ENCODE peak calls at places on chromosomes 7 and 10, in ten cellular contexts. One of them, this sample, is unnamed.

GRCh38 chr7:45890902-45891461 is 2.7 kb downstream of the IGFBP1 start:
- DNase-seq in activated T-cell treated with anti-CD3 and anti-CD28 coated beads for 24 hours: no peak
- DNase-seq in SHP77 treated with DMSO at 0.1 percent for 48 hours: peak
- DNase-seq in Kasumi-1: peak
- DNase-seq in stimulated activated CD4-positive, alpha-beta T cell treated with anti-CD3 and anti-CD28 coated beads, Interleukin-4, amount 100 ng/mL, for 24 hours: no peak
- DNase-seq in ELR: peak
- DNase-seq in NCI-H1694 treated with DMSO at 0.1 percent for 48 hours: no peak
- DNase-seq in RWPE1: peak
- DNase-seq in anterior cingulate cortex: no peak
- DNase-seq in amniotic epithelial cell: peak
- DNase-seq in this sample: no peak

GRCh38 chr7:114937422-114937821 is 15.5 kb downstream of the MDFIC start:
- DNase-seq in stimulated activated CD4-positive, alpha-beta T cell treated with anti-CD3 and anti-CD28 coated beads, Interleukin-4, amount 100 ng/mL, for 24 hours: no peak
- DNase-seq in SHP77 treated with DMSO at 0.1 percent for 48 hours: no peak
- DNase-seq in Kasumi-1: no peak
- DNase-seq in NCI-H1694 treated with DMSO at 0.1 percent for 48 hours: no peak
- DNase-seq in amniotic epithelial cell: no peak
- DNase-seq in anterior cingulate cortex: no peak
- DNase-seq in RWPE1: no peak
- DNase-seq in ELR: no peak
- DNase-seq in activated T-cell treated with anti-CD3 and anti-CD28 coated beads for 24 hours: no peak
- DNase-seq in this sample: no peak

GRCh38 chr7:115585015-115585655 is 445.4 kb downstream of the TFEC start:
- DNase-seq in ELR: peak
- DNase-seq in stimulated activated CD4-positive, alpha-beta T cell treated with anti-CD3 and anti-CD28 coated beads, Interleukin-4, amount 100 ng/mL, for 24 hours: no peak
- DNase-seq in RWPE1: peak
- DNase-seq in NCI-H1694 treated with DMSO at 0.1 percent for 48 hours: no peak
- DNase-seq in Kasumi-1: no peak
- DNase-seq in anterior cingulate cortex: no peak
- DNase-seq in amniotic epithelial cell: peak
- DNase-seq in activated T-cell treated with anti-CD3 and anti-CD28 coated beads for 24 hours: no peak
- DNase-seq in SHP77 treated with DMSO at 0.1 percent for 48 hours: no peak
- DNase-seq in this sample: no peak

GRCh38 chr7:90624128-90624980 is 28.2 kb downstream of the CDK14 start:
- DNase-seq in NCI-H1694 treated with DMSO at 0.1 percent for 48 hours: no peak
- DNase-seq in amniotic epithelial cell: peak
- DNase-seq in RWPE1: peak
- DNase-seq in activated T-cell treated with anti-CD3 and anti-CD28 coated beads for 24 hours: no peak
- DNase-seq in ELR: peak
- DNase-seq in SHP77 treated with DMSO at 0.1 percent for 48 hours: no peak
- DNase-seq in stimulated activated CD4-positive, alpha-beta T cell treated with anti-CD3 and anti-CD28 coated beads, Interleukin-4, amount 100 ng/mL, for 24 hours: no peak
- DNase-seq in Kasumi-1: no peak
- DNase-seq in anterior cingulate cortex: no peak
- DNase-seq in this sample: no peak

GRCh38 chr7:107643407-107643806 is 17.2 kb upstream of the SLC26A4 start:
- DNase-seq in stimulated activated CD4-positive, alpha-beta T cell treated with anti-CD3 and anti-CD28 coated beads, Interleukin-4, amount 100 ng/mL, for 24 hours: no peak
- DNase-seq in Kasumi-1: no peak
- DNase-seq in NCI-H1694 treated with DMSO at 0.1 percent for 48 hours: no peak
- DNase-seq in SHP77 treated with DMSO at 0.1 percent for 48 hours: no peak
- DNase-seq in anterior cingulate cortex: no peak
- DNase-seq in activated T-cell treated with anti-CD3 and anti-CD28 coated beads for 24 hours: no peak
- DNase-seq in amniotic epithelial cell: peak
- DNase-seq in RWPE1: no peak
- DNase-seq in ELR: peak
- DNase-seq in this sample: no peak

GRCh38 chr7:26293569-26294308 is 2.1 kb downstream of the SNX10 start:
- DNase-seq in amniotic epithelial cell: no peak
- DNase-seq in ELR: no peak
- DNase-seq in SHP77 treated with DMSO at 0.1 percent for 48 hours: no peak
- DNase-seq in anterior cingulate cortex: no peak
- DNase-seq in NCI-H1694 treated with DMSO at 0.1 percent for 48 hours: no peak
- DNase-seq in stimulated activated CD4-positive, alpha-beta T cell treated with anti-CD3 and anti-CD28 coated beads, Interleukin-4, amount 100 ng/mL, for 24 hours: peak
- DNase-seq in RWPE1: no peak
- DNase-seq in activated T-cell treated with anti-CD3 and anti-CD28 coated beads for 24 hours: peak
- DNase-seq in Kasumi-1: peak
- DNase-seq in this sample: no peak

GRCh38 chr10:4947635-4948596 is 15.3 kb upstream of the AKR1C1 start:
- DNase-seq in stimulated activated CD4-positive, alpha-beta T cell treated with anti-CD3 and anti-CD28 coated beads, Interleukin-4, amount 100 ng/mL, for 24 hours: no peak
- DNase-seq in ELR: peak
- DNase-seq in activated T-cell treated with anti-CD3 and anti-CD28 coated beads for 24 hours: no peak
- DNase-seq in Kasumi-1: no peak
- DNase-seq in RWPE1: peak
- DNase-seq in amniotic epithelial cell: peak
- DNase-seq in NCI-H1694 treated with DMSO at 0.1 percent for 48 hours: no peak
- DNase-seq in SHP77 treated with DMSO at 0.1 percent for 48 hours: no peak
- DNase-seq in anterior cingulate cortex: no peak
- DNase-seq in this sample: no peak

GRCh38 chr7:8408871-8409270 is 24.5 kb upstream of the NXPH1 start:
- DNase-seq in amniotic epithelial cell: no peak
- DNase-seq in RWPE1: no peak
- DNase-seq in anterior cingulate cortex: no peak
- DNase-seq in SHP77 treated with DMSO at 0.1 percent for 48 hours: no peak
- DNase-seq in ELR: no peak
- DNase-seq in stimulated activated CD4-positive, alpha-beta T cell treated with anti-CD3 and anti-CD28 coated beads, Interleukin-4, amount 100 ng/mL, for 24 hours: no peak
- DNase-seq in NCI-H1694 treated with DMSO at 0.1 percent for 48 hours: no peak
- DNase-seq in Kasumi-1: no peak
- DNase-seq in activated T-cell treated with anti-CD3 and anti-CD28 coated beads for 24 hours: no peak
- DNase-seq in this sample: no peak

GRCh38 chr7:157707983-157708720 is 371.3 kb downstream of the DNAJB6 start:
- DNase-seq in RWPE1: no peak
- DNase-seq in SHP77 treated with DMSO at 0.1 percent for 48 hours: no peak
- DNase-seq in NCI-H1694 treated with DMSO at 0.1 percent for 48 hours: no peak
- DNase-seq in activated T-cell treated with anti-CD3 and anti-CD28 coated beads for 24 hours: no peak
- DNase-seq in anterior cingulate cortex: no peak
- DNase-seq in ELR: no peak
- DNase-seq in amniotic epithelial cell: no peak
- DNase-seq in stimulated activated CD4-positive, alpha-beta T cell treated with anti-CD3 and anti-CD28 coated beads, Interleukin-4, amount 100 ng/mL, for 24 hours: no peak
- DNase-seq in Kasumi-1: no peak
- DNase-seq in this sample: no peak

GRCh38 chr10:133355991-133356390 is 1.8 kb downstream of the FUOM start:
- DNase-seq in stimulated activated CD4-positive, alpha-beta T cell treated with anti-CD3 and anti-CD28 coated beads, Interleukin-4, amount 100 ng/mL, for 24 hours: no peak
- DNase-seq in SHP77 treated with DMSO at 0.1 percent for 48 hours: no peak
- DNase-seq in activated T-cell treated with anti-CD3 and anti-CD28 coated beads for 24 hours: no peak
- DNase-seq in ELR: no peak
- DNase-seq in RWPE1: no peak
- DNase-seq in NCI-H1694 treated with DMSO at 0.1 percent for 48 hours: no peak
- DNase-seq in amniotic epithelial cell: no peak
- DNase-seq in Kasumi-1: no peak
- DNase-seq in anterior cingulate cortex: no peak
- DNase-seq in this sample: no peak

GRCh38 chr10:16644146-16644545 is 122.5 kb upstream of the C1QL3 start:
- DNase-seq in NCI-H1694 treated with DMSO at 0.1 percent for 48 hours: no peak
- DNase-seq in SHP77 treated with DMSO at 0.1 percent for 48 hours: no peak
- DNase-seq in Kasumi-1: no peak
- DNase-seq in amniotic epithelial cell: peak
- DNase-seq in ELR: peak
- DNase-seq in activated T-cell treated with anti-CD3 and anti-CD28 coated beads for 24 hours: no peak
- DNase-seq in stimulated activated CD4-positive, alpha-beta T cell treated with anti-CD3 and anti-CD28 coated beads, Interleukin-4, amount 100 ng/mL, for 24 hours: no peak
- DNase-seq in anterior cingulate cortex: no peak
- DNase-seq in RWPE1: peak
- DNase-seq in this sample: no peak

GRCh38 chr7:100053201-100053600 is 3.6 kb downstream of the ZSCAN21 start:
- DNase-seq in amniotic epithelial cell: peak
- DNase-seq in ELR: peak
- DNase-seq in SHP77 treated with DMSO at 0.1 percent for 48 hours: peak
- DNase-seq in anterior cingulate cortex: peak
- DNase-seq in RWPE1: peak
- DNase-seq in stimulated activated CD4-positive, alpha-beta T cell treated with anti-CD3 and anti-CD28 coated beads, Interleukin-4, amount 100 ng/mL, for 24 hours: peak
- DNase-seq in Kasumi-1: peak
- DNase-seq in activated T-cell treated with anti-CD3 and anti-CD28 coated beads for 24 hours: peak
- DNase-seq in NCI-H1694 treated with DMSO at 0.1 percent for 48 hours: peak
- DNase-seq in this sample: peak

GRCh38 chr10:31635415-31636065 is 293.1 kb downstream of the ARHGAP12 start:
- DNase-seq in activated T-cell treated with anti-CD3 and anti-CD28 coated beads for 24 hours: no peak
- DNase-seq in ELR: peak
- DNase-seq in amniotic epithelial cell: peak
- DNase-seq in anterior cingulate cortex: no peak
- DNase-seq in Kasumi-1: no peak
- DNase-seq in RWPE1: no peak
- DNase-seq in SHP77 treated with DMSO at 0.1 percent for 48 hours: no peak
- DNase-seq in NCI-H1694 treated with DMSO at 0.1 percent for 48 hours: no peak
- DNase-seq in stimulated activated CD4-positive, alpha-beta T cell treated with anti-CD3 and anti-CD28 coated beads, Interleukin-4, amount 100 ng/mL, for 24 hours: no peak
- DNase-seq in this sample: no peak

GRCh38 chr10:69912584-69912983 is 110.9 kb downstream of the COL13A1 start:
- DNase-seq in SHP77 treated with DMSO at 0.1 percent for 48 hours: no peak
- DNase-seq in RWPE1: no peak
- DNase-seq in anterior cingulate cortex: no peak
- DNase-seq in stimulated activated CD4-positive, alpha-beta T cell treated with anti-CD3 and anti-CD28 coated beads, Interleukin-4, amount 100 ng/mL, for 24 hours: no peak
- DNase-seq in amniotic epithelial cell: peak
- DNase-seq in ELR: no peak
- DNase-seq in Kasumi-1: no peak
- DNase-seq in NCI-H1694 treated with DMSO at 0.1 percent for 48 hours: no peak
- DNase-seq in activated T-cell treated with anti-CD3 and anti-CD28 coated beads for 24 hours: no peak
- DNase-seq in this sample: no peak

GRCh38 chr10:113476191-113476590 is 76.7 kb upstream of the HABP2 start:
- DNase-seq in SHP77 treated with DMSO at 0.1 percent for 48 hours: no peak
- DNase-seq in amniotic epithelial cell: no peak
- DNase-seq in ELR: no peak
- DNase-seq in anterior cingulate cortex: no peak
- DNase-seq in activated T-cell treated with anti-CD3 and anti-CD28 coated beads for 24 hours: no peak
- DNase-seq in NCI-H1694 treated with DMSO at 0.1 percent for 48 hours: no peak
- DNase-seq in Kasumi-1: no peak
- DNase-seq in stimulated activated CD4-positive, alpha-beta T cell treated with anti-CD3 and anti-CD28 coated beads, Interleukin-4, amount 100 ng/mL, for 24 hours: no peak
- DNase-seq in RWPE1: no peak
- DNase-seq in this sample: no peak

GRCh38 chr10:131577178-131577555 is 265.6 kb upstream of the TCERG1L start:
- DNase-seq in activated T-cell treated with anti-CD3 and anti-CD28 coated beads for 24 hours: no peak
- DNase-seq in SHP77 treated with DMSO at 0.1 percent for 48 hours: no peak
- DNase-seq in anterior cingulate cortex: no peak
- DNase-seq in stimulated activated CD4-positive, alpha-beta T cell treated with anti-CD3 and anti-CD28 coated beads, Interleukin-4, amount 100 ng/mL, for 24 hours: no peak
- DNase-seq in amniotic epithelial cell: no peak
- DNase-seq in NCI-H1694 treated with DMSO at 0.1 percent for 48 hours: no peak
- DNase-seq in ELR: no peak
- DNase-seq in Kasumi-1: no peak
- DNase-seq in RWPE1: no peak
- DNase-seq in this sample: no peak

GRCh38 chr10:108404155-108404554 is 1239.6 kb upstream of the SORCS1 start:
- DNase-seq in RWPE1: no peak
- DNase-seq in NCI-H1694 treated with DMSO at 0.1 percent for 48 hours: no peak
- DNase-seq in stimulated activated CD4-positive, alpha-beta T cell treated with anti-CD3 and anti-CD28 coated beads, Interleukin-4, amount 100 ng/mL, for 24 hours: no peak
- DNase-seq in ELR: no peak
- DNase-seq in amniotic epithelial cell: peak
- DNase-seq in Kasumi-1: no peak
- DNase-seq in anterior cingulate cortex: no peak
- DNase-seq in activated T-cell treated with anti-CD3 and anti-CD28 coated beads for 24 hours: no peak
- DNase-seq in SHP77 treated with DMSO at 0.1 percent for 48 hours: no peak
- DNase-seq in this sample: no peak

This sample was measured in NCI-H510A.